ENCODE peak calls at places on chromosomes 5 and 9, in seven cellular contexts. One of them, this sample, is unnamed.

GRCh38 chr5:90954951-90955635 is 396.5 kb downstream of the ADGRV1 start:
- DNase-seq in thyroid gland: peak; percentile 37
- DNase-seq in BE2C: no peak
- DNase-seq in K562: no peak
- DNase-seq in tibial artery: no peak
- DNase-seq in esophagus squamous epithelium: no peak
- DNase-seq in lower lobe of right lung: no peak
- DNase-seq in this sample: no peak

GRCh38 chr9:82488319-82488701 is 499.7 kb downstream of the SPATA31D1 start:
- DNase-seq in esophagus squamous epithelium: no peak
- DNase-seq in lower lobe of right lung: no peak
- DNase-seq in tibial artery: no peak
- DNase-seq in K562: no peak
- DNase-seq in BE2C: peak; percentile 18
- DNase-seq in thyroid gland: no peak
- DNase-seq in this sample: no peak

GRCh38 chr5:108788142-108788541 is 40.4 kb downstream of the FER start:
- DNase-seq in esophagus squamous epithelium: no peak
- DNase-seq in K562: no peak
- DNase-seq in thyroid gland: peak; percentile 81
- DNase-seq in BE2C: peak; percentile 83
- DNase-seq in tibial artery: peak; percentile 53
- DNase-seq in lower lobe of right lung: peak; percentile 55
- DNase-seq in this sample: peak; percentile 67

GRCh38 chr9:109910616-109911568 is 130.9 kb downstream of the PALM2AKAP2 start:
- DNase-seq in tibial artery: no peak
- DNase-seq in esophagus squamous epithelium: no peak
- DNase-seq in BE2C: no peak
- DNase-seq in K562: no peak
- DNase-seq in thyroid gland: no peak
- DNase-seq in lower lobe of right lung: no peak
- DNase-seq in this sample: no peak

GRCh38 chr9:136174779-136175744 is 29.9 kb downstream of the LHX3 start:
- DNase-seq in esophagus squamous epithelium: no peak
- DNase-seq in thyroid gland: no peak
- DNase-seq in tibial artery: no peak
- DNase-seq in lower lobe of right lung: no peak
- DNase-seq in K562: no peak
- DNase-seq in BE2C: peak; percentile 13
- DNase-seq in this sample: no peak

GRCh38 chr5:89572696-89573095 is 689.7 kb upstream of the MEF2C start:
- DNase-seq in K562: no peak
- DNase-seq in lower lobe of right lung: no peak
- DNase-seq in tibial artery: no peak
- DNase-seq in BE2C: no peak
- DNase-seq in esophagus squamous epithelium: no peak
- DNase-seq in thyroid gland: no peak
- DNase-seq in this sample: no peak

GRCh38 chr9:94586814-94587213 is 6.8 kb downstream of the FBP2 start:
- DNase-seq in BE2C: no peak
- DNase-seq in tibial artery: no peak
- DNase-seq in lower lobe of right lung: no peak
- DNase-seq in esophagus squamous epithelium: no peak
- DNase-seq in thyroid gland: no peak
- DNase-seq in K562: no peak
- DNase-seq in this sample: no peak

GRCh38 chr5:15442183-15442550 is 57.8 kb upstream of the FBXL7 start:
- DNase-seq in tibial artery: no peak
- DNase-seq in esophagus squamous epithelium: no peak
- DNase-seq in lower lobe of right lung: no peak
- DNase-seq in K562: no peak
- DNase-seq in BE2C: no peak
- DNase-seq in thyroid gland: no peak
- DNase-seq in this sample: no peak

GRCh38 chr5:117679046-117679445 is 1104.4 kb upstream of the SEMA6A start:
- DNase-seq in thyroid gland: no peak
- DNase-seq in lower lobe of right lung: no peak
- DNase-seq in K562: no peak
- DNase-seq in tibial artery: no peak
- DNase-seq in esophagus squamous epithelium: no peak
- DNase-seq in BE2C: no peak
- DNase-seq in this sample: no peak

GRCh38 chr5:58153255-58153654 is 306.6 kb downstream of the PLK2 start:
- DNase-seq in tibial artery: no peak
- DNase-seq in BE2C: no peak
- DNase-seq in esophagus squamous epithelium: no peak
- DNase-seq in thyroid gland: no peak
- DNase-seq in lower lobe of right lung: no peak
- DNase-seq in K562: no peak
- DNase-seq in this sample: no peak

GRCh38 chr9:96751815-96752214 is 26.1 kb downstream of the ZNF510 start:
- DNase-seq in K562: no peak
- DNase-seq in esophagus squamous epithelium: no peak
- DNase-seq in tibial artery: no peak
- DNase-seq in lower lobe of right lung: no peak
- DNase-seq in thyroid gland: no peak
- DNase-seq in BE2C: no peak
- DNase-seq in this sample: no peak

GRCh38 chr5:103111458-103111857 is 8.5 kb downstream of the GIN1 start:
- DNase-seq in thyroid gland: no peak
- DNase-seq in lower lobe of right lung: no peak
- DNase-seq in tibial artery: no peak
- DNase-seq in esophagus squamous epithelium: no peak
- DNase-seq in BE2C: no peak
- DNase-seq in K562: no peak
- DNase-seq in this sample: no peak

GRCh38 chr9:118446962-118447490 is 742.8 kb downstream of the TLR4 start:
- DNase-seq in thyroid gland: no peak
- DNase-seq in K562: no peak
- DNase-seq in lower lobe of right lung: no peak
- DNase-seq in esophagus squamous epithelium: no peak
- DNase-seq in tibial artery: no peak
- DNase-seq in BE2C: no peak
- DNase-seq in this sample: no peak

GRCh38 chr5:133245191-133246052 is 193.6 kb downstream of the HSPA4 start:
- DNase-seq in tibial artery: no peak
- DNase-seq in K562: peak; percentile 72
- DNase-seq in thyroid gland: no peak
- DNase-seq in BE2C: peak; percentile 52
- DNase-seq in lower lobe of right lung: peak; percentile 21
- DNase-seq in esophagus squamous epithelium: no peak
- DNase-seq in this sample: no peak

GRCh38 chr5:78753093-78753531 is 104.5 kb upstream of the LHFPL2 start:
- DNase-seq in K562: no peak
- DNase-seq in thyroid gland: no peak
- DNase-seq in tibial artery: no peak
- DNase-seq in BE2C: no peak
- DNase-seq in lower lobe of right lung: no peak
- DNase-seq in esophagus squamous epithelium: no peak
- DNase-seq in this sample: no peak

GRCh38 chr5:140157032-140157781 is 17.8 kb upstream of the CYSTM1 start:
- DNase-seq in thyroid gland: peak; percentile 89
- DNase-seq in esophagus squamous epithelium: peak; percentile 49
- DNase-seq in tibial artery: peak; percentile 87
- DNase-seq in lower lobe of right lung: peak; percentile 92
- DNase-seq in BE2C: peak; percentile 90
- DNase-seq in K562: peak; percentile 90
- DNase-seq in this sample: peak; percentile 90

GRCh38 chr5:31427013-31427783 is 104.7 kb downstream of the DROSHA start:
- DNase-seq in tibial artery: no peak
- DNase-seq in K562: no peak
- DNase-seq in thyroid gland: no peak
- DNase-seq in BE2C: no peak
- DNase-seq in lower lobe of right lung: no peak
- DNase-seq in esophagus squamous epithelium: no peak
- DNase-seq in this sample: no peak

GRCh38 chr5:135179308-135179980 is 145.4 kb upstream of the PITX1 start:
- DNase-seq in lower lobe of right lung: no peak
- DNase-seq in BE2C: no peak
- DNase-seq in tibial artery: no peak
- DNase-seq in esophagus squamous epithelium: no peak
- DNase-seq in thyroid gland: no peak
- DNase-seq in K562: no peak
- DNase-seq in this sample: no peak

GRCh38 chr5:16934669-16935068 is 1.4 kb downstream of the MYO10 start:
- DNase-seq in thyroid gland: no peak
- DNase-seq in esophagus squamous epithelium: no peak
- DNase-seq in tibial artery: no peak
- DNase-seq in BE2C: no peak
- DNase-seq in K562: no peak
- DNase-seq in lower lobe of right lung: no peak
- DNase-seq in this sample: no peak

GRCh38 chr9:72041775-72042194 is 18.6 kb downstream of the C9orf57 start:
- DNase-seq in esophagus squamous epithelium: no peak
- DNase-seq in thyroid gland: peak; percentile 92
- DNase-seq in BE2C: no peak
- DNase-seq in K562: no peak
- DNase-seq in lower lobe of right lung: peak; percentile 73
- DNase-seq in tibial artery: peak; percentile 65
- DNase-seq in this sample: peak; percentile 57

GRCh38 chr9:4620046-4620765 is 41.9 kb upstream of the PLPP6 start:
- DNase-seq in BE2C: no peak
- DNase-seq in esophagus squamous epithelium: no peak
- DNase-seq in tibial artery: no peak
- DNase-seq in lower lobe of right lung: no peak
- DNase-seq in K562: no peak
- DNase-seq in thyroid gland: no peak
- DNase-seq in this sample: no peak

GRCh38 chr9:107438211-107439030 is 51.1 kb downstream of the KLF4 start:
- DNase-seq in K562: no peak
- DNase-seq in tibial artery: no peak
- DNase-seq in lower lobe of right lung: no peak
- DNase-seq in thyroid gland: no peak
- DNase-seq in BE2C: no peak
- DNase-seq in esophagus squamous epithelium: no peak
- DNase-seq in this sample: no peak

GRCh38 chr9:35914307-35914807 is 5.1 kb downstream of the SPAAR start:
- DNase-seq in K562: peak; percentile 74
- DNase-seq in thyroid gland: peak; percentile 71
- DNase-seq in lower lobe of right lung: peak; percentile 73
- DNase-seq in esophagus squamous epithelium: no peak
- DNase-seq in tibial artery: no peak
- DNase-seq in BE2C: peak; percentile 76
- DNase-seq in this sample: peak; percentile 84

GRCh38 chr9:129258124-129258822 is 80.2 kb upstream of the IER5L start:
- DNase-seq in tibial artery: peak; percentile 90
- DNase-seq in lower lobe of right lung: peak; percentile 92
- DNase-seq in K562: peak; percentile 100
- DNase-seq in BE2C: peak; percentile 98
- DNase-seq in esophagus squamous epithelium: no peak
- DNase-seq in thyroid gland: peak; percentile 72
- DNase-seq in this sample: peak; percentile 92

GRCh38 chr5:14313986-14314690 is 171.0 kb downstream of the TRIO start:
- DNase-seq in esophagus squamous epithelium: no peak
- DNase-seq in lower lobe of right lung: no peak
- DNase-seq in K562: no peak
- DNase-seq in tibial artery: no peak
- DNase-seq in thyroid gland: no peak
- DNase-seq in BE2C: no peak
- DNase-seq in this sample: no peak
- H3K36me3 ChIP-seq in esophagus squamous epithelium: peaks cover 88% of the 10 kb centered on the region
- H3K36me3 ChIP-seq in lower lobe of right lung: peaks cover 68% of the 10 kb centered on the region
- H3K36me3 ChIP-seq in K562: no peaks in the 10 kb centered on the region
- H3K36me3 ChIP-seq in tibial artery: peaks cover 57% of the 10 kb centered on the region
- H3K36me3 ChIP-seq in thyroid gland: peaks cover 24% of the 10 kb centered on the region
- H3K36me3 ChIP-seq in BE2C: peaks cover 27% of the 10 kb centered on the region
- H3K36me3 ChIP-seq in this sample: peaks cover 51% of the 10 kb centered on the region

GRCh38 chr9:76459691-76460635 is 981 bp downstream of the GCNT1 start:
- DNase-seq in esophagus squamous epithelium: no peak
- DNase-seq in lower lobe of right lung: peak; percentile 59
- DNase-seq in BE2C: peak; percentile 34
- DNase-seq in K562: peak; percentile 23
- DNase-seq in tibial artery: peak; percentile 26
- DNase-seq in thyroid gland: peak; percentile 68
- DNase-seq in this sample: peak; percentile 24
- H3K4me1 ChIP-seq in esophagus squamous epithelium: peaks cover 41% of the 10 kb centered on the region
- H3K4me1 ChIP-seq in lower lobe of right lung: peaks cover 16% of the 10 kb centered on the region
- H3K4me1 ChIP-seq in BE2C: peaks cover 6% of the 10 kb centered on the region
- H3K4me1 ChIP-seq in K562: peaks cover 13% of the 10 kb centered on the region
- H3K4me1 ChIP-seq in tibial artery: peaks cover 20% of the 10 kb centered on the region
- H3K4me1 ChIP-seq in thyroid gland: peaks cover 13% of the 10 kb centered on the region
- H3K4me1 ChIP-seq in this sample: peaks cover 19% of the 10 kb centered on the region

GRCh38 chr9:17578911-17579793 is at the start of gene SH3GL2:
- DNase-seq in BE2C: peak; percentile 9
- DNase-seq in lower lobe of right lung: peak; percentile 73
- DNase-seq in esophagus squamous epithelium: no peak
- DNase-seq in tibial artery: no peak
- DNase-seq in K562: no peak
- DNase-seq in thyroid gland: peak; percentile 53
- DNase-seq in this sample: peak; percentile 20
- TF ChIP-seq CTCF in BE2C: no peak
- TF ChIP-seq CTCF in lower lobe of right lung: no peak
- TF ChIP-seq CTCF in esophagus squamous epithelium: no peak
- TF ChIP-seq CTCF in tibial artery: no peak
- TF ChIP-seq CTCF in K562: no peak
- TF ChIP-seq CTCF in thyroid gland: no peak
- TF ChIP-seq CTCF in this sample: no peak

GRCh38 chr5:124289122-124289521 is 457.3 kb downstream of the ZNF608 start:
- DNase-seq in lower lobe of right lung: peak; percentile 73
- DNase-seq in thyroid gland: peak; percentile 88
- DNase-seq in tibial artery: peak; percentile 29
- DNase-seq in BE2C: peak; percentile 46
- DNase-seq in esophagus squamous epithelium: no peak
- DNase-seq in K562: no peak
- DNase-seq in this sample: peak; percentile 68

GRCh38 chr5:124285733-124286132 is 460.7 kb downstream of the ZNF608 start:
- DNase-seq in K562: no peak
- DNase-seq in tibial artery: no peak
- DNase-seq in lower lobe of right lung: no peak
- DNase-seq in thyroid gland: no peak
- DNase-seq in BE2C: no peak
- DNase-seq in esophagus squamous epithelium: no peak
- DNase-seq in this sample: no peak

GRCh38 chr5:124285071-124285470 is 461.4 kb downstream of the ZNF608 start:
- DNase-seq in K562: no peak
- DNase-seq in esophagus squamous epithelium: no peak
- DNase-seq in thyroid gland: peak; percentile 8
- DNase-seq in BE2C: no peak
- DNase-seq in lower lobe of right lung: no peak
- DNase-seq in tibial artery: no peak
- DNase-seq in this sample: no peak

GRCh38 chr5:124287813-124288212 is 458.6 kb downstream of the ZNF608 start:
- DNase-seq in tibial artery: no peak
- DNase-seq in BE2C: no peak
- DNase-seq in esophagus squamous epithelium: no peak
- DNase-seq in K562: no peak
- DNase-seq in lower lobe of right lung: no peak
- DNase-seq in thyroid gland: no peak
- DNase-seq in this sample: no peak

DNA sequence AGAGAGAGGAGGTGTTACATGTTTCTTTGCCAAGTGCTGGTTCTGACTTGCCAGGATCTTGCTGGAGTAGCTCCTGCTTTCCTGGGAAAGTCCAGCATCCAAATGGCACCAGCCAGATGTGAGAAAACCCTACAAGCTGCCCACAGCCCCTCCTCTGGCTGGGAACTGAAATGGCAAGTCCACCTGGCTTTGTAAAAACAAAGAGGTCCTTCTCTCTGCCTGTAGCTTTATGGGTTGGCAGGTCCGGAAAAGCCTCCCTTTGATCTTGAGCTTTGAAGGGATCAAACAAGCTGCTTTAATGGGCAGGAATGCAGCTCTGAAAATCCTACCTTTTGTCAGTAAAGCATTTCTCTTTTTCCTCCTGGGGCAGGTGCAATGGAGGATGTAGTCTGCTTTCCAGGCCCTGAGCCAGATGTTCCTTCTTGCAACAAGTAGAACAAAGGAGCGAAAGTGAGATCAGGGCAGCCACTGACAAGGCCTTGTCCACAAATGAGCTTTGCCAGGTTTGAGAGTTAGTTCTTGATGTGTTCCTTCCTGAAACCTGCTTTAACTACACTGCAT is 456.7 kb downstream of the ZNF608 start:
- DNase-seq in K562: no peak
- DNase-seq in BE2C: no peak
- DNase-seq in lower lobe of right lung: peak; percentile 44
- DNase-seq in tibial artery: no peak
- DNase-seq in esophagus squamous epithelium: no peak
- DNase-seq in thyroid gland: peak; percentile 83
- DNase-seq in this sample: no peak
- H3K36me3 ChIP-seq in K562: no peaks in the 10 kb centered on the region
- H3K36me3 ChIP-seq in BE2C: no peaks in the 10 kb centered on the region
- H3K36me3 ChIP-seq in lower lobe of right lung: no peaks in the 10 kb centered on the region
- H3K36me3 ChIP-seq in tibial artery: no peaks in the 10 kb centered on the region
- H3K36me3 ChIP-seq in esophagus squamous epithelium: no peaks in the 10 kb centered on the region
- H3K36me3 ChIP-seq in thyroid gland: no peaks in the 10 kb centered on the region
- H3K36me3 ChIP-seq in this sample: no peaks in the 10 kb centered on the region